ENCODE peak calls at places on chromosomes 12 and 14, in nine cellular contexts. W, G, Z, Y, F, L, U, K and E are unnamed samples.

GRCh38 chr12:127984386-127985055 is 282.4 kb upstream of the TMEM132C start:
- DNase-seq in W (no peak), G (no peak), Z (no peak), Y (no peak), F (no peak), L (peak), U (no peak), K (no peak), E (no peak)

GRCh38 chr12:53231859-53232640 is at the start of gene RARG:
- DNase-seq in W (peak), G (peak), Z (peak), Y (no peak), F (peak), L (no peak), U (peak), K (peak), E (peak)

GRCh38 chr12:82862876-82863649 is 176.4 kb downstream of the TMTC2 start:
- DNase-seq in W (no peak), G (no peak), Z (no peak), Y (no peak), F (no peak), L (peak), U (no peak), K (no peak), E (no peak)

GRCh38 chr12:53466640-53467039 is 14.7 kb downstream of the PCBP2 start:
- DNase-seq in W (no peak), G (peak), Z (no peak), Y (no peak), F (no peak), L (no peak), U (no peak), K (no peak), E (no peak)

GRCh38 chr14:102417646-102418045 is 54.9 kb downstream of the TECPR2 start:
- DNase-seq in W (no peak), G (no peak), Z (no peak), Y (no peak), F (no peak), L (no peak), U (no peak), K (no peak), E (no peak)

GRCh38 chr12:121580959-121581680 is at the start of gene KDM2B:
- DNase-seq in W (peak), G (no peak), Z (no peak), Y (peak), F (peak), L (peak), U (no peak), K (peak), E (no peak)

GRCh38 chr14:50451854-50452253 is 55.2 kb upstream of the CDKL1 start:
- DNase-seq in W (no peak), G (no peak), Z (no peak), Y (no peak), F (no peak), L (peak), U (no peak), K (no peak), E (no peak)

GRCh38 chr14:55327179-55327578 is 56.0 kb downstream of the FBXO34 start:
- DNase-seq in W (no peak), G (no peak), Z (no peak), Y (no peak), F (no peak), L (no peak), U (no peak), K (no peak), E (no peak)

GRCh38 chr14:44914849-44915248 is 46.9 kb downstream of the KLHL28 start:
- DNase-seq in W (no peak), G (no peak), Z (no peak), Y (no peak), F (peak), L (peak), U (no peak), K (no peak), E (no peak)

GRCh38 chr12:101552277-101552676 is 42.5 kb upstream of the MYBPC1 start:
- DNase-seq in W (no peak), G (peak), Z (peak), Y (no peak), F (peak), L (peak), U (no peak), K (no peak), E (no peak)

GRCh38 chr14:72303930-72304329 is 371.7 kb downstream of the RGS6 start:
- DNase-seq in W (no peak), G (no peak), Z (no peak), Y (no peak), F (no peak), L (no peak), U (no peak), K (no peak), E (no peak)

GRCh38 chr14:89217876-89218275 is 199.2 kb downstream of the FOXN3 start:
- DNase-seq in W (no peak), G (no peak), Z (no peak), Y (no peak), F (no peak), L (no peak), U (no peak), K (no peak), E (no peak)

GRCh38 chr14:67515386-67516079 is 17.6 kb upstream of the PLEKHH1 start:
- DNase-seq in W (no peak), G (no peak), Z (no peak), Y (no peak), F (peak), L (no peak), U (no peak), K (peak), E (peak)

GRCh38 chr12:42705863-42706262 is 116.3 kb upstream of the PRICKLE1 start:
- DNase-seq in W (peak), G (peak), Z (peak), Y (no peak), F (peak), L (peak), U (no peak), K (peak), E (peak)

GRCh38 chr12:46744256-46744655 is 81.5 kb downstream of the SLC38A4 start:
- DNase-seq in W (no peak), G (no peak), Z (no peak), Y (no peak), F (no peak), L (no peak), U (no peak), K (no peak), E (no peak)

GRCh38 chr12:47504775-47505446 is 200.9 kb downstream of the RPAP3 start:
- DNase-seq in W (no peak), G (no peak), Z (no peak), Y (no peak), F (peak), L (peak), U (no peak), K (no peak), E (no peak)

GRCh38 chr12:32692358-32692757 is 13.3 kb downstream of the DNM1L start:
- DNase-seq in W (no peak), G (no peak), Z (no peak), Y (no peak), F (no peak), L (no peak), U (no peak), K (no peak), E (no peak)

GRCh38 chr14:22558221-22558913 is 30.7 kb downstream of the DAD1 start:
- DNase-seq in W (no peak), G (no peak), Z (no peak), Y (peak), F (no peak), L (no peak), U (no peak), K (no peak), E (no peak)

GRCh38 chr12:3496964-3497363 is 6.0 kb downstream of the PRMT8 start:
- DNase-seq in W (no peak), G (peak), Z (no peak), Y (peak), F (no peak), L (no peak), U (peak), K (no peak), E (peak)

GRCh38 chr14:61147369-61147897 is 133.7 kb downstream of the TMEM30B start:
- DNase-seq in W (no peak), G (peak), Z (no peak), Y (no peak), F (peak), L (peak), U (no peak), K (no peak), E (no peak)
- TF ChIP-seq CTCF in W (no peak), G (no peak), Z (no peak), Y (no peak), F (no peak), L (no peak), U (no peak), K (no peak), E (no peak)

DNA sequence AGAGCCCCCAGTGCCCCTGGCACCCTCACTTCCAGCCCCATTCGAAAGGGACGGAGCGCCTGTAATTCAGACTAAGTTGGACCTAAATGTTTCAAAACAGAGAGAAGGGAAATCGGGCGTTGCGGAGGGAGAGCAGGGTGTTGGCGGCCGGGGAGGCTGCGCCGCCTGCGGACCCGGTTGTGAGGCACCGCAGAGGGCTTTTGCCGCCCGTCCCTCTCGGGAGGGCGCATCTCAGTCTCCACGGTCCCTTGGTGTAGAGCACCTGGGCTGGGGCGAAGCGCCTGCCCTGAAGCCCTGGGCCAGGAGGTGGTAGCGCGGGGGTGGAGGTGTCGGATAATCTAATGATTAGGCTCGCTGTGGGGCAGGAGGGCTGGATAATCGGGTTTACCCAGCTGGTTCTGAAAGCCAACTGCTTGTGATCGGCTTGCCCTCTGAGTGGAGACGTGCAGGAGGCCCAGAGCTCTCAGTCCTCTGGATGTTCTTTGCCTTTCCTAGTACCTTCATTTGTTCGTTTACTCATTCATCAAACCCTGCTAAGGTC is 884 bp downstream of the DAAM1 start:
- DNase-seq in W (no peak), G (peak), Z (no peak), Y (no peak), F (peak), L (peak), U (peak), K (peak), E (peak)
- TF ChIP-seq CTCF in W (no peak), G (no peak), Z (no peak), Y (no peak), F (peak), L (peak), U (no peak), K (no peak), E (no peak)

GRCh38 chr12:99122496-99122895 is 477.4 kb downstream of the APAF1 start:
- DNase-seq in W (no peak), G (no peak), Z (no peak), Y (no peak), F (no peak), L (no peak), U (no peak), K (no peak), E (no peak)

GRCh38 chr12:99131761-99132199 is 486.7 kb downstream of the APAF1 start:
- DNase-seq in W (no peak), G (no peak), Z (no peak), Y (peak), F (peak), L (peak), U (no peak), K (no peak), E (peak)

GRCh38 chr12:99130808-99131538 is 485.9 kb downstream of the APAF1 start:
- DNase-seq in W (no peak), G (peak), Z (no peak), Y (no peak), F (peak), L (peak), U (no peak), K (no peak), E (no peak)

GRCh38 chr12:99122959-99123358 is 477.9 kb downstream of the APAF1 start:
- DNase-seq in W (no peak), G (no peak), Z (no peak), Y (no peak), F (no peak), L (no peak), U (no peak), K (no peak), E (no peak)

DNA sequence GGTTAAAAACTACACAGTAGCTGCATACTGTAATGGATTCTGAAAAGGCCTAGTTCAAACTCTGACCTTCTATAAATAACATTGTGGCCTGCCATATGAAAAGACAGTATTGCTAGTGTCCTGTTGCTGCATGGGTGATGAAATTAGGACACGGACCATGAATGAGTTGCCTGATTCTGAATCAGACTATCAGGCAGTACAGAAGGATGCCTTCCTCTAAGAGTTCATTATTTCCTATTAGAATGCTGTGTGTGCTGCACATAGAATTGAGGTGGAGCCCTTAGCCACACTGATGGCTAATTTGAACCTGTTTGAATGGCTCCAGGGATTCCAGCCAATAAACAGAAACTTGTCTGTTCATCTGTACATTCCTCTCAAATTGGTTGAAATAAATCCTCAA is 483.2 kb downstream of the APAF1 start:
- DNase-seq in W (no peak), G (no peak), Z (no peak), Y (no peak), F (no peak), L (no peak), U (no peak), K (no peak), E (no peak)
- TF ChIP-seq CTCF in W (no peak), G (no peak), Z (no peak), Y (no peak), F (no peak), L (no peak), U (no peak), K (no peak), E (no peak)

GRCh38 chr12:31647106-31647505 is 12.4 kb upstream of the ETFBKMT start:
- DNase-seq in W (no peak), G (peak), Z (no peak), Y (no peak), F (no peak), L (no peak), U (no peak), K (no peak), E (no peak)

GRCh38 chr12:31655208-31655607 is 4.3 kb upstream of the ETFBKMT start:
- DNase-seq in W (no peak), G (no peak), Z (no peak), Y (no peak), F (no peak), L (no peak), U (no peak), K (no peak), E (no peak)

GRCh38 chr12:31655792-31656191 is 3.7 kb upstream of the ETFBKMT start:
- DNase-seq in W (no peak), G (no peak), Z (no peak), Y (no peak), F (no peak), L (no peak), U (no peak), K (no peak), E (no peak)

GRCh38 chr12:31650927-31651326 is 8.6 kb upstream of the ETFBKMT start:
- DNase-seq in W (peak), G (no peak), Z (no peak), Y (no peak), F (peak), L (no peak), U (peak), K (peak), E (no peak)

DNA sequence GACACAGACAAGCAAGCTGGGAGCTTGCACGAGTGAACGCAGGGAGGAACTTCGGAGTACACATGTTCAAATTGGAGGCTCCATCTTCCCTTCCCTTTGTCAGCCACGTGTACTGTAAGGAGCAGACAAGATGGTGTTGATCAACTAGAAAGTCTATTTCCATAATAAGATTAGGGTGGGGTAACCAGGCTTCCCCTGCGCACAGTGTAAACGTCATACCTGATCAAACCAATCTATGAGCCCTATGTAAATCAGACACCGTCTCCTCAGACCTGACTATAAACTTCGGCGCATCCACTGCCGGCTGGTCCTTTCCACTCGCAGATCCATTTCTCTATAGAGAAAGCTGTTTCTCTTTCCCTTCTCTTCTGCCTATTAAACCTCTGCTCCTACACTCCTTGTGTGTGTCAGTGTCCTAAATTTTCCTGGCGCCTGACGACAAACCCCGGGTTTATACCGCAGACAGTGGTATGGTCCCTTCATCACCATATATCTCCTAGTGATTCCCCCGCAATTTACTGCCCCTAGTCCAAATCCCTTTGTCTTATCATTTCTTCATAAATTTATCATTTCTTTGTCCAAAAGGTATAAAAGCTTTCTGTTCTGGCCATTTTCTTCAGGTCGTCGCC is 7.5 kb upstream of the ETFBKMT start:
- DNase-seq in W (no peak), G (no peak), Z (no peak), Y (no peak), F (peak), L (no peak), U (no peak), K (no peak), E (no peak)
- TF ChIP-seq CTCF in W (no peak), G (no peak), Z (no peak), Y (no peak), F (no peak), L (no peak), U (no peak), K (no peak), E (no peak)

GRCh38 chr14:75660238-75660629 is 442 bp downstream of the ERG28 start:
- DNase-seq in W (no peak), G (no peak), Z (no peak), Y (no peak), F (no peak), L (no peak), U (no peak), K (no peak), E (no peak)

GRCh38 chr14:75661499-75661814 is 411 bp downstream of the TTLL5 start:
- DNase-seq in W (no peak), G (no peak), Z (no peak), Y (no peak), F (no peak), L (no peak), U (no peak), K (no peak), E (no peak)

GRCh38 chr14:75658957-75659356 is 1.7 kb downstream of the ERG28 start:
- DNase-seq in W (no peak), G (no peak), Z (no peak), Y (no peak), F (no peak), L (no peak), U (no peak), K (no peak), E (no peak)

GRCh38 chr14:75662966-75663365 is 1.9 kb downstream of the TTLL5 start:
- DNase-seq in W (no peak), G (no peak), Z (no peak), Y (no peak), F (no peak), L (no peak), U (no peak), K (no peak), E (no peak)

GRCh38 chr14:75660630-75661498 is at the start of the genes ERG28 and TTLL5:
- DNase-seq in W (peak), G (peak), Z (peak), Y (peak), F (peak), L (peak), U (peak), K (peak), E (peak)
- TF ChIP-seq CTCF in W (no peak), G (no peak), Z (no peak), Y (no peak), F (no peak), L (no peak), U (no peak), K (no peak), E (no peak)

DNA sequence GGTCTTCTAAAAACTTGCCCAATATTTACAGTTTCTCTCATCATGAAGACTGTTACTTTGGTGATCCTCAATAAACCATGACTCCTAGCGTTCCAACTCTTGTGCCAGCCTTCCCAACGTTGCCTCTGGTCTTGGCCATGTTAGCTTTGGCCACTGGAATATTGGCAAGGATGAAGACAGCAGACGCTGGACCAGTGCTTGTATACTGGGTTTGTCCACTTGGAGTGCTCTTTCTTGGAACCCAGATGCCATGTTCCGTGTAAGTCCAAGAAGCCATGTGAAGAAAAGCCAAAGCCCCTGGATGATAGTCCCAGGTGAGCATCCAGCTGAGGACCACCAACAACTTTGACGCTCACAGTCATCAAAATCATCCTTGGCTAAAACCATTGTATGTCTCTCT is 379.6 kb downstream of the NUAK1 start:
- DNase-seq in W (no peak), G (no peak), Z (no peak), Y (no peak), F (no peak), L (no peak), U (no peak), K (no peak), E (no peak)
- TF ChIP-seq CTCF in W (no peak), G (no peak), Z (no peak), Y (no peak), F (no peak), L (peak), U (no peak), K (no peak), E (no peak)

GRCh38 chr12:89314060-89314761 is 38.1 kb downstream of the DUSP6 start:
- DNase-seq in W (no peak), G (no peak), Z (no peak), Y (no peak), F (no peak), L (no peak), U (no peak), K (no peak), E (no peak)
- TF ChIP-seq CTCF in W (no peak), G (no peak), Z (no peak), Y (no peak), F (no peak), L (no peak), U (no peak), K (no peak), E (no peak)

DNA sequence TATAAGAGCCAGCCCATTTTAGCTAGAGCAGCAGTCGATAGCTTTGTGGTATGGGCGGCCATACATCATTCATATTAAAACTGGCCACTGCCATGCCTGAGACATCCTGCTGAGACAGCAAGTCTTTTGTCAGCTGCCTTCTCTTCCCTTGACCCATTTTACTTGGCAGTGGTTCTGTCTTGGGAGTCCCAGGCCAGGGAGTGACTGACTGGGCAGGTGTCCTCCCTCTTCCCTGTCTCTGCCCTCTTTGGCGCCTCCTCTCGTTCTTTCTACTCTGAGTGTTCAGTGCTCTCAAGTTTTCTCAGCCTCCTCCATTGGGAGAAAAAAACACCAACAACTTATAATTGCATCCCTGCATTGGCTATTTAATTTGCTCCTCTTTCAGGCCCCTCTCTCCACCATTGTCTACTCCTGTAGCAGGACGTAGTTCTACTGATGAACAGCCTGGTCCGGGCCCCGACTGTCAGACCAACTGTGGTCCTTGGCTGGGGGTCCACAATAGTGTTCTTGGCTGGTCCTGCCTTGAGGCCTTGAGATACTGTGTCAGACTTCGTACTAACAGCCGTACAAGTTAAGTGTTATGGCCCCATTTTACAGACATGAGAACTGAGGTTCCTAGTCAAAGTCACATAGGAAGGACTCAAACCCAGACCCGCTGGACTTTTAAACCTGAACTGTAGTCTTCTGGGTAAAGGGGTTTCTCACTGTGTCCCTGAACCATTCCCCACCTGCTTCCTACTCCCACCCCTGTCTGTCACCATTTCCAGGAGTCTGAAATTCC is 18.2 kb upstream of the JDP2 start:
- DNase-seq in W (no peak), G (no peak), Z (no peak), Y (no peak), F (no peak), L (no peak), U (no peak), K (no peak), E (no peak)
- TF ChIP-seq CTCF in W (no peak), G (no peak), Z (no peak), Y (no peak), F (no peak), L (no peak), U (no peak), K (no peak), E (no peak)